ENCODE peak calls at places on chromosomes 5 and 9, in four cellular contexts. R is stomach, S is tibial nerve, P is GM12878. M is an unnamed sample.
A peak's percentile ranks its signal among the peaks of the same experiment; 100 is the strongest.

GRCh38 chr5:123134653-123135181 is 45.7 kb downstream of the PRDM6 start:
- DNase-seq in S (no peak), P (no peak), R (no peak), M (no peak)

GRCh38 chr5:14936588-14936987 is 65.0 kb upstream of the ANKH start:
- DNase-seq in P (no peak), R (no peak), S (no peak), M (no peak)

GRCh38 chr5:5320062-5320805 is 102.2 kb upstream of the ICE1 start:
- DNase-seq in S (no peak), R (no peak), P (no peak), M (no peak)

GRCh38 chr5:78677777-78678668 is 29.5 kb upstream of the LHFPL2 start:
- DNase-seq in P (peak; percentile 26), S (peak; percentile 54), R (no peak), M (peak; percentile 79)

GRCh38 chr5:35771321-35771720 is 85.4 kb upstream of the IL7R start:
- DNase-seq in S (no peak), R (no peak), P (no peak), M (no peak)

GRCh38 chr9:87270241-87271234 is 227.1 kb upstream of the DAPK1 start:
- DNase-seq in S (no peak), R (no peak), P (no peak), M (no peak)

GRCh38 chr5:58999804-59000595 is 417.1 kb downstream of the RAB3C start:
- DNase-seq in P (no peak), R (no peak), S (no peak), M (no peak)

GRCh38 chr5:116097301-116097700 is 12.5 kb downstream of the COMMD10 start:
- DNase-seq in S (no peak), P (no peak), R (no peak), M (no peak)

GRCh38 chr9:105114956-105115728 is 129.3 kb upstream of the SLC44A1 start:
- DNase-seq in P (peak; percentile 20), R (peak; percentile 42), S (no peak), M (peak; percentile 66)

GRCh38 chr5:22567983-22568382 is 285.2 kb downstream of the CDH12 start:
- DNase-seq in R (no peak), P (no peak), S (no peak), M (no peak)

GRCh38 chr9:89527084-89527483 is 29.2 kb upstream of the SEMA4D start:
- DNase-seq in S (no peak), R (peak; percentile 44), P (no peak), M (no peak)

GRCh38 chr5:76345582-76345981 is 57.5 kb upstream of the IQGAP2 start:
- DNase-seq in P (no peak), R (no peak), S (no peak), M (no peak)

GRCh38 chr5:6790346-6790865 is 77.2 kb downstream of the TENT4A start:
- DNase-seq in S (no peak), R (no peak), P (no peak), M (no peak)

GRCh38 chr9:36023260-36024048 is 13.3 kb upstream of the RECK start:
- DNase-seq in R (peak; percentile 70), S (peak; percentile 35), P (peak; percentile 15), M (peak; percentile 73)

GRCh38 chr9:581673-582497 is 259.6 kb upstream of the DMRT1 start:
- DNase-seq in P (no peak), R (no peak), S (no peak), M (no peak)

GRCh38 chr5:61732796-61733195 is 400.7 kb downstream of the ZSWIM6 start:
- DNase-seq in P (no peak), S (no peak), R (no peak), M (no peak)

GRCh38 chr9:114551750-114552685 is 35.6 kb upstream of the ATP6V1G1 start:
- DNase-seq in R (no peak), P (no peak), S (no peak), M (no peak)

GRCh38 chr9:107046692-107047091 is 183.7 kb downstream of the ZNF462 start:
- DNase-seq in P (peak; percentile 58), R (no peak), S (no peak), M (no peak)

GRCh38 chr9:20227166-20227874 is 395.0 kb downstream of the MLLT3 start:
- DNase-seq in R (no peak), S (no peak), P (no peak), M (no peak)

GRCh38 chr9:135076143-135076875 is 11.2 kb upstream of the OLFM1 start:
- DNase-seq in P (no peak), S (no peak), R (no peak), M (peak; percentile 74)

GRCh38 chr5:139110526-139111168 is 87.5 kb downstream of the SIL1 start:
- DNase-seq in P (no peak), S (no peak), R (no peak), M (no peak)

GRCh38 chr5:177982072-177982727 is 13.8 kb downstream of the PROP1 start:
- DNase-seq in R (peak; percentile 50), P (no peak), S (no peak), M (no peak)

GRCh38 chr9:124311283-124311682 is 53.5 kb downstream of the NEK6 start:
- DNase-seq in R (no peak), P (no peak), S (no peak), M (no peak)

GRCh38 chr5:83957188-83957587 is 236.5 kb upstream of the HAPLN1 start:
- DNase-seq in R (no peak), P (no peak), S (no peak), M (no peak)

GRCh38 chr9:124934290-124934689 is 6.6 kb downstream of the GOLGA1 start:
- DNase-seq in P (peak; percentile 21), R (no peak), S (no peak), M (no peak)

GRCh38 chr5:72252008-72252407 is 68.0 kb downstream of the MRPS27 start:
- DNase-seq in P (no peak), R (no peak), S (no peak), M (no peak)

GRCh38 chr5:72255237-72255636 is 64.8 kb downstream of the MRPS27 start:
- DNase-seq in S (no peak), P (no peak), R (no peak), M (no peak)

GRCh38 chr5:72251386-72251785 is 68.7 kb downstream of the MRPS27 start:
- DNase-seq in R (no peak), S (no peak), P (no peak), M (no peak)

GRCh38 chr5:72255670-72256069 is 64.4 kb downstream of the MRPS27 start:
- DNase-seq in R (no peak), S (no peak), P (no peak), M (no peak)

DNA sequence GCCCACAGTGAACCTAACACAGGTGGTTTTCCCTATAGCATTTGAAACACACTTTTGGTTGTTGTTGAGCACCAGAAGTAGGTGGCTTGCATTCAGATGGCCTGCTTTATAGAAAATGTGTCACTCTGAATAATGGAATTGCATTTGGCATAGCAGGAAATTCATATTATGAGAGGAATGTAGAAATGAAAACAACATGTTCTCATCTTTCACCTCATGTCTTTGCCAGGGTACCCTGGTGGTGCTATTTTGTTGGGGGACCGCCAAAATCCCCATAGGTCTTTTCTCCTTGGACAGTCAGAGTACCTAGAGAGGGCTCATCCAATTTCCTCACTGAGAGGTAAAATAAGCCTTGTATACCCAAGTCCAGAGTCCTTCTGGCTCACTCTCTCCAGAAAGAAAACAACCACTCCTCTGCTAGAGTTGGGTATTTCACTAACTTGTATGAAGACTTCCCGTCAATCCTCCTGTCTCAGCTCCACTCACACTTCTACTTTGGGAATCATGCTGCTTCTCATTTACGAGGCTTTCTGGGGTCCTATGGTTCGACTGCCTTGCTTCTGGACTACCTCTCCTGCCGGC is 67.4 kb downstream of the MRPS27 start:
- DNase-seq in P (no peak), R (no peak), S (no peak), M (no peak)
- TF ChIP-seq EP300 in P (no peak), R (no peak), S (no peak), M (no peak)

DNA sequence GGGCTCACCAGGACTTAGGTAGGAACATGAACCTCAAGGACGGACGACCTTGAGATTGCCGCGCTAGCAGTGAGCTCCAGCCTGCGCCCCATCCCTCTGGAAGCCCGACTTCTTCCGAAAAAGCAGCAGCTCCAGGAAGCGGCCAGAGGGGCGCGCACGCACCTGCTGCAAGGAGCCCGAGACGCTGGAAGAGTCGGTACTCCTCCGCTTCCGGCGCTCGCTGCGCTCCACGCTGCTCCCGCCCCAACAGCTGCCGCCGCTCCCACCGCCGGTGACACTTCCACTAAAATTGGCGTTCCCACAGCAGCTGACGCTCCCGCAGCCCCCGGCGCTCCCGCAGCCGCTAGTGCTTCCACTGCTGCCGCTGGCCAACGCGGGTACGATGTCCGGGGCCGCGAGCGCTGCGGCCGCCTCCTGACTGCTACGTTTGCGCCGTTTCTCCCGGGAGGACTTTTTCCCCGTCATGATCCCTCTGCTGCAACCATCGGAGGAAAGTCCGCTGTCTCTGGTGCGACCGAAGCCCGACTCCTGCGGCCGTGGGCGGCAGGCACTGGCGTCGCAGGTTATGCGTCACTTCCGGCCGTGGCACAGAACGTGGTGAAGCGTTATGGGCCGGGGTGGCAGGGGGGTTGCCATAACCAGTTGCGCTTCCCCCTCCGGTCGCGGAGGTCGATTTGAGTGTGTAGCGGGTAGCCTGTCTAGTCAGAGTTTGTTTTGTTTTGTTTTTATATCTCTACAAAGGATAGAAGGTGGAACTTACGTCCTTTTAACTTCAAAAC is at the start of gene CAAP1:
- DNase-seq in P (peak; percentile 74), S (peak; percentile 78), R (peak; percentile 94), M (peak; percentile 96)
- TF ChIP-seq EP300 in P (no peak), S (peak; percentile 51), R (no peak), M (no peak)

GRCh38 chr5:176538505-176538806 is 1.3 kb upstream of the RNF44 start:
- DNase-seq in S (no peak), P (no peak), R (no peak), M (no peak)

GRCh38 chr5:176536132-176536901 is 885 bp downstream of the RNF44 start:
- DNase-seq in R (peak; percentile 80), P (no peak), S (peak; percentile 60), M (peak; percentile 93)

GRCh38 chr5:176537608-176538504 is 654 bp upstream of the RNF44 start:
- DNase-seq in R (peak; percentile 99), P (peak; percentile 94), S (peak; percentile 98), M (peak; percentile 100)

GRCh38 chr5:176535655-176536131 is 1.5 kb downstream of the RNF44 start:
- DNase-seq in P (no peak), R (no peak), S (no peak), M (no peak)

DNA sequence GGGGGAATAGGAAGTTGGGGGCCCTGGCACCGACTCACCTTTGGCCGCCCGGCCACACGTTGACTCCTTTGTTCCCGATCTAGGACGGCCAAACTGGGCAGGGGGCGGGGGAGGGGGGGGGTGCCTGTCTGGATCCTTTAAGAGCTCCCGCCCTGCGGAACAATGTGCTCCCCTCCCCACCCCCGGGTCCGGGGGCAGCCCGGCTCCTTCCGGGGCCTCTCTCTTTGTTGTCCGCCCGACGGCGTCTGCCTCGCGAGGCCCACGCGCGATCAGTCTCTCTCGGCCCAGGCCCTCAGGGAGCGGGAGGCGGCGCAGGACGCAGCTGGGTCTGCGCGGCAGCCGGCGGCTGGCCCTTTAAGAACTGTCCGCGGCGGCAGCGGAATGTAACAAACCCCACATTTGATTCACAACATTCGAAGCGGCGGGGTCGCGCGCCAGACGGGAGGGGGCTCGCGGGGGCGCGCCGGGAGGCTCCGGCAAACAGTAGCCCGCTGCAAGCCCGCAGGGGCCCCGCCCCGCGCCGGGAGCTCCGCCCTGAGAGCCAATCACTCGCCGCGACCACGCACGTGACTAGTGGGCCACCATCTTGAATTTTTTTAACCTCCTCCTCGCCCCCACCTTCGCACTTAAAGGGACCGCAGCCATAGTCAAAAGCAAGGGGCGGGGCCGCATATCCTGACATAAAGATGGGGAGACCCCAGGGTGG is at the start of gene RNF44:
- DNase-seq in S (peak; percentile 98), P (peak; percentile 76), R (peak; percentile 98), M (peak; percentile 99)
- TF ChIP-seq EP300 in S (no peak), P (peak; percentile 40), R (no peak), M (no peak)

GRCh38 chr5:105807251-105807650 is 1863.5 kb downstream of the EFNA5 start:
- DNase-seq in P (no peak), R (no peak), S (no peak), M (no peak)
- TF ChIP-seq EP300 in P (no peak), R (no peak), S (no peak), M (no peak)

M was measured in suprapubic skin.